ENCODE peak calls at places on chromosomes 11 and 22, in seven cellular contexts. U is heart right ventricle, Y is NCI-H2171 treated with DMSO at 0.1 percent for 48 hours, I is substantia nigra, O is adrenal gland, G is SW480, P is iPS-NIHi11. S is an unnamed sample.

GRCh38 chr11:71294846-71295600 is 42.6 kb upstream of the SHANK2 start:
- DNase-seq in Y (no peak), O (peak), I (no peak), U (no peak), G (no peak), P (no peak), S (no peak)

GRCh38 chr22:21015051-21016006 is at the start of gene P2RX6:
- DNase-seq in I (no peak), U (no peak), P (no peak), O (no peak), G (no peak), Y (peak), S (peak)

GRCh38 chr11:24046731-24047130 is 450.1 kb upstream of the LUZP2 start:
- DNase-seq in Y (no peak), I (no peak), O (no peak), U (no peak), P (no peak), G (no peak), S (no peak)

GRCh38 chr11:1847941-1848639 is 4.8 kb upstream of the LSP1 start:
- DNase-seq in Y (no peak), U (no peak), G (no peak), O (no peak), I (no peak), P (no peak), S (no peak)

GRCh38 chr11:57763568-57763967 is 2.0 kb downstream of the CTNND1 start:
- DNase-seq in O (no peak), Y (peak), U (no peak), G (peak), I (no peak), P (peak), S (peak)

GRCh38 chr22:49971232-49972162 is 10.9 kb downstream of the PIM3 start:
- DNase-seq in Y (peak), O (peak), I (no peak), P (peak), U (peak), G (peak), S (peak)

GRCh38 chr11:130611791-130612251 is 163.4 kb downstream of the ADAMTS15 start:
- DNase-seq in I (no peak), G (peak), O (peak), U (no peak), P (no peak), Y (no peak), S (peak)

GRCh38 chr22:22076937-22077703 is 94.5 kb upstream of the TOP3B start:
- DNase-seq in Y (peak), U (no peak), P (no peak), O (no peak), I (no peak), G (no peak), S (no peak)

GRCh38 chr11:106398396-106399074 is 321.1 kb downstream of the AASDHPPT start:
- DNase-seq in G (no peak), U (no peak), I (no peak), O (no peak), P (no peak), Y (no peak), S (peak)

GRCh38 chr11:111798279-111798678 is 32.1 kb upstream of the PPP2R1B start:
- DNase-seq in U (no peak), G (no peak), I (no peak), P (no peak), Y (peak), O (no peak), S (no peak)

GRCh38 chr11:103659743-103660142 is 376.7 kb upstream of the DDI1 start:
- DNase-seq in P (no peak), I (no peak), G (no peak), U (no peak), Y (no peak), O (no peak), S (no peak)

GRCh38 chr11:71451596-71452353 is 1.2 kb upstream of the NADSYN1 start:
- DNase-seq in O (peak), I (no peak), U (no peak), Y (peak), G (peak), P (no peak), S (no peak)

GRCh38 chr11:5712507-5712906 is 22.9 kb downstream of the TRIM22 start:
- DNase-seq in I (no peak), O (no peak), P (no peak), G (peak), U (no peak), Y (no peak), S (no peak)

GRCh38 chr11:103378931-103379330 is 269.7 kb downstream of the DYNC2H1 start:
- DNase-seq in P (no peak), I (no peak), G (no peak), Y (no peak), O (no peak), U (no peak), S (peak)

GRCh38 chr11:18245396-18245795 is 3.1 kb downstream of the SAA2 start:
- DNase-seq in O (no peak), U (no peak), G (no peak), Y (no peak), I (no peak), P (no peak), S (no peak)

GRCh38 chr11:86355256-86355655 is 19.4 kb upstream of the CCDC81 start:
- DNase-seq in Y (no peak), O (no peak), P (no peak), I (no peak), U (no peak), G (no peak), S (no peak)

GRCh38 chr22:46294784-46295183 is 1.9 kb upstream of the GTSE1 start:
- DNase-seq in U (no peak), P (no peak), Y (no peak), G (no peak), I (no peak), O (no peak), S (no peak)

GRCh38 chr11:121415861-121416260 is 36.3 kb upstream of the SORL1 start:
- DNase-seq in U (no peak), G (no peak), I (no peak), O (no peak), P (no peak), Y (no peak), S (no peak)

GRCh38 chr11:113773092-113773415 is 438 bp downstream of the ZW10 start:
- DNase-seq in U (no peak), P (peak), I (peak), Y (peak), O (peak), G (peak), S (peak)

GRCh38 chr11:31641477-31642062 is 132.0 kb downstream of the ELP4 start:
- DNase-seq in U (peak), O (peak), Y (peak), I (no peak), G (peak), P (peak), S (peak)

GRCh38 chr11:132886335-132886734 is 646.0 kb downstream of the OPCML start:
- DNase-seq in O (no peak), U (no peak), Y (no peak), I (no peak), P (peak), G (no peak), S (peak)

GRCh38 chr11:117950999-117951961 is 22.1 kb upstream of the TMPRSS13 start:
- DNase-seq in P (no peak), G (no peak), Y (peak), U (no peak), I (no peak), O (no peak), S (peak)

GRCh38 chr11:71201936-71202597 is 50.3 kb downstream of the SHANK2 start:
- DNase-seq in P (no peak), Y (no peak), U (no peak), G (no peak), O (no peak), I (no peak), S (no peak)

GRCh38 chr11:77287136-77287535 is 14.3 kb downstream of the GDPD4 start:
- DNase-seq in P (no peak), O (no peak), U (no peak), I (no peak), Y (no peak), G (no peak), S (no peak)

GRCh38 chr11:10592331-10592730 is 23.9 kb upstream of the LYVE1 start:
- DNase-seq in O (no peak), Y (no peak), I (no peak), P (peak), G (no peak), U (no peak), S (peak)

GRCh38 chr11:124670732-124671131 is 2.8 kb downstream of the SIAE start:
- DNase-seq in G (no peak), I (no peak), U (no peak), P (no peak), O (no peak), Y (no peak), S (no peak)

GRCh38 chr11:70167723-70168404 is 35.2 kb upstream of the FADD start:
- DNase-seq in U (no peak), I (no peak), P (no peak), O (no peak), Y (no peak), G (no peak), S (no peak)

S was measured in AG20443.